ENCODE peak calls at places on chromosomes 7 and 10, in six cellular contexts. One of them, this sample, is unnamed.
A peak's percentile ranks its signal among the peaks of the same experiment; 100 is the strongest.

GRCh38 chr7:50092579-50093411 is at the start of gene ZPBP:
- DNase-seq in choroid plexus epithelial cell: peak; percentile 55
- DNase-seq in CD8-positive, alpha-beta T cell: peak; percentile 54
- DNase-seq in IMR-90: peak; percentile 4
- DNase-seq in GM20000: peak; percentile 75
- DNase-seq in heart left ventricle: peak; percentile 10
- DNase-seq in this sample: peak; percentile 27

GRCh38 chr7:155643804-155644177 is 670 bp upstream of the RBM33 start:
- DNase-seq in GM20000: no peak
- DNase-seq in choroid plexus epithelial cell: peak; percentile 36
- DNase-seq in heart left ventricle: no peak
- DNase-seq in CD8-positive, alpha-beta T cell: no peak
- DNase-seq in IMR-90: peak; percentile 18
- DNase-seq in this sample: peak; percentile 70

GRCh38 chr7:46742608-46743000 is 821.5 kb upstream of the IGFBP3 start:
- DNase-seq in IMR-90: no peak
- DNase-seq in heart left ventricle: no peak
- DNase-seq in choroid plexus epithelial cell: peak; percentile 58
- DNase-seq in GM20000: no peak
- DNase-seq in CD8-positive, alpha-beta T cell: no peak
- DNase-seq in this sample: no peak

GRCh38 chr7:50807026-50807730 is 24.5 kb upstream of the GRB10 start:
- DNase-seq in GM20000: no peak
- DNase-seq in choroid plexus epithelial cell: peak; percentile 60
- DNase-seq in heart left ventricle: no peak
- DNase-seq in IMR-90: no peak
- DNase-seq in CD8-positive, alpha-beta T cell: no peak
- DNase-seq in this sample: no peak

GRCh38 chr10:36880898-36881297 is 244.5 kb upstream of the ANKRD30A start:
- DNase-seq in IMR-90: peak; percentile 56
- DNase-seq in choroid plexus epithelial cell: peak; percentile 75
- DNase-seq in GM20000: no peak
- DNase-seq in CD8-positive, alpha-beta T cell: no peak
- DNase-seq in heart left ventricle: no peak
- DNase-seq in this sample: no peak

GRCh38 chr7:5421626-5422323 is 1.9 kb downstream of the TNRC18 start:
- DNase-seq in CD8-positive, alpha-beta T cell: no peak
- DNase-seq in IMR-90: peak; percentile 82
- DNase-seq in GM20000: peak; percentile 59
- DNase-seq in choroid plexus epithelial cell: peak; percentile 81
- DNase-seq in heart left ventricle: peak; percentile 73
- DNase-seq in this sample: peak; percentile 33

GRCh38 chr7:80206763-80207162 is 72.1 kb downstream of the GNAI1 start:
- DNase-seq in choroid plexus epithelial cell: no peak
- DNase-seq in CD8-positive, alpha-beta T cell: no peak
- DNase-seq in GM20000: no peak
- DNase-seq in heart left ventricle: no peak
- DNase-seq in IMR-90: no peak
- DNase-seq in this sample: no peak

GRCh38 chr10:122331615-122332446 is 42.7 kb upstream of the PLEKHA1 start:
- DNase-seq in IMR-90: no peak
- DNase-seq in CD8-positive, alpha-beta T cell: no peak
- DNase-seq in heart left ventricle: no peak
- DNase-seq in choroid plexus epithelial cell: no peak
- DNase-seq in GM20000: no peak
- DNase-seq in this sample: no peak

GRCh38 chr7:29394321-29394720 is 169.3 kb upstream of the PRR15 start:
- DNase-seq in heart left ventricle: no peak
- DNase-seq in GM20000: no peak
- DNase-seq in choroid plexus epithelial cell: no peak
- DNase-seq in CD8-positive, alpha-beta T cell: no peak
- DNase-seq in IMR-90: no peak
- DNase-seq in this sample: no peak

GRCh38 chr10:69800109-69800508 is 1.6 kb upstream of the COL13A1 start:
- DNase-seq in IMR-90: peak; percentile 75
- DNase-seq in choroid plexus epithelial cell: peak; percentile 81
- DNase-seq in GM20000: peak; percentile 57
- DNase-seq in CD8-positive, alpha-beta T cell: no peak
- DNase-seq in heart left ventricle: peak; percentile 44
- DNase-seq in this sample: peak; percentile 70
- TF ChIP-seq CTCF in IMR-90: peak; percentile 86
- TF ChIP-seq CTCF in choroid plexus epithelial cell: peak; percentile 93
- TF ChIP-seq CTCF in GM20000: peak; percentile 35
- TF ChIP-seq CTCF in CD8-positive, alpha-beta T cell: no peak
- TF ChIP-seq CTCF in heart left ventricle: peak; percentile 60
- TF ChIP-seq CTCF in this sample: peak; percentile 64

DNA sequence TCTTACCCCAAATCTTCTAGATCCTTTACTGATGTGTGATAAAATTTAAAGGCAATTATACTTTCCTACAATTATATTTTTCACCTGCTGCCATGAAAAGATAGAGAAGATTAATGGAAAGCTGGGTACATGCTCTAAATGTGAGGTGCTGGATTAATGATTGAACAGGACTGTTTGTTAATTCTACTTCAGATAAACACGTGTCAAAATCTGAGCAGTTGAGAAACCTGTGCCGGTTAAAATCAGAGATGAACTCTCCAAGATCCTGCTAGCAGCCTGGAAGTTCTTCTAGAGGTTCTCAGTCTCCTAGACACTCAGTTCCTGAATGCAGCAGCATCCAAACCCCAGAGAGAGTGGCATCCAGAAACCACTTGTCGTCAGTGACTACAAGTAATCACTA is 69.2 kb downstream of the INHBA start:
- DNase-seq in heart left ventricle: no peak
- DNase-seq in GM20000: no peak
- DNase-seq in IMR-90: no peak
- DNase-seq in CD8-positive, alpha-beta T cell: no peak
- DNase-seq in choroid plexus epithelial cell: no peak
- DNase-seq in this sample: no peak
- TF ChIP-seq CTCF in heart left ventricle: no peak
- TF ChIP-seq CTCF in GM20000: no peak
- TF ChIP-seq CTCF in IMR-90: no peak
- TF ChIP-seq CTCF in CD8-positive, alpha-beta T cell: no peak
- TF ChIP-seq CTCF in choroid plexus epithelial cell: no peak
- TF ChIP-seq CTCF in this sample: no peak

GRCh38 chr10:89643812-89644690 is 991 bp downstream of the PANK1 start:
- DNase-seq in GM20000: peak; percentile 94
- DNase-seq in CD8-positive, alpha-beta T cell: peak; percentile 49
- DNase-seq in choroid plexus epithelial cell: peak; percentile 98
- DNase-seq in IMR-90: peak; percentile 96
- DNase-seq in heart left ventricle: peak; percentile 83
- DNase-seq in this sample: peak; percentile 73
- TF ChIP-seq CTCF in GM20000: no peak
- TF ChIP-seq CTCF in CD8-positive, alpha-beta T cell: no peak
- TF ChIP-seq CTCF in choroid plexus epithelial cell: no peak
- TF ChIP-seq CTCF in IMR-90: no peak
- TF ChIP-seq CTCF in heart left ventricle: no peak
- TF ChIP-seq CTCF in this sample: no peak

DNA sequence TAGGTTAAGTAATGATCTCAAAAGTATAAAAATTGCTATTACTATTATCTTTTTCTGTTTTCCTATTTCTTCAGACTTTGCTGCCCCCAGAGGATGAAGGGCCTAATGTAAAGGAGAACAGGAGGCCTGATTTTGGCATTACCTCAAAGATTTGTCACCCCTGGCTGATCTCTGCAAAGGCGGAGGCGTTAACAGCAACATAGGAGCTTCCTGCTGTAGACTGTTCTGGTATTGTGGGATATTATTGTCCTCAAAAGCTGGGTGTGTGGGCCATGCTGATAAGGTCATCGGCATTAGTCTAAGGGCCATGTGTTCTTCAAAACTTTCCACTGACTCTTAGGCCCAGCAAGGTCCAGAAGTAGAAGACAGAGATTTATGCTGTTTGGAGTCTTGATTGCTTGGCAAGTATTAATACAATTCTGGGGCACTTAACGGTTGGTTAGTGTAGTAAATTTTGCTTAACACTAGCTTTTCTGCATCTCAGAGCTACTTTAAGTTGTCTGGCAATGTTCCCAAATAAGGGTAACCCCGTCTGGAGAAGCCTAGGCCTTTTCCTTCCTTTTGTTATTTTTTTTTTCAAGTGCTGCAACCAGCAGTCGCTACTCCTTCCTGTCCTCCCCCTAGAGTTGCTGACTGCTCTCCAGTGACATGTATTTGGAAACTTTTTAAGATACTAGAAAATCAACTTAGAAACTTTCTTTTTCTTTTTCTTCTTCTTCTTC is 14.0 kb upstream of the ENTPD1 start:
- DNase-seq in IMR-90: peak; percentile 35
- DNase-seq in CD8-positive, alpha-beta T cell: no peak
- DNase-seq in choroid plexus epithelial cell: peak; percentile 91
- DNase-seq in GM20000: peak; percentile 55
- DNase-seq in heart left ventricle: peak; percentile 73
- DNase-seq in this sample: no peak
- TF ChIP-seq CTCF in IMR-90: peak; percentile 12
- TF ChIP-seq CTCF in CD8-positive, alpha-beta T cell: no peak
- TF ChIP-seq CTCF in choroid plexus epithelial cell: peak; percentile 59
- TF ChIP-seq CTCF in GM20000: no peak
- TF ChIP-seq CTCF in heart left ventricle: peak; percentile 8
- TF ChIP-seq CTCF in this sample: no peak

GRCh38 chr7:96596120-96596826 is 113.4 kb downstream of the SEM1 start:
- DNase-seq in CD8-positive, alpha-beta T cell: no peak
- DNase-seq in IMR-90: no peak
- DNase-seq in choroid plexus epithelial cell: peak; percentile 11
- DNase-seq in GM20000: no peak
- DNase-seq in heart left ventricle: no peak
- DNase-seq in this sample: no peak
- TF ChIP-seq CTCF in CD8-positive, alpha-beta T cell: no peak
- TF ChIP-seq CTCF in IMR-90: no peak
- TF ChIP-seq CTCF in choroid plexus epithelial cell: peak; percentile 9
- TF ChIP-seq CTCF in GM20000: no peak
- TF ChIP-seq CTCF in heart left ventricle: no peak
- TF ChIP-seq CTCF in this sample: no peak

DNA sequence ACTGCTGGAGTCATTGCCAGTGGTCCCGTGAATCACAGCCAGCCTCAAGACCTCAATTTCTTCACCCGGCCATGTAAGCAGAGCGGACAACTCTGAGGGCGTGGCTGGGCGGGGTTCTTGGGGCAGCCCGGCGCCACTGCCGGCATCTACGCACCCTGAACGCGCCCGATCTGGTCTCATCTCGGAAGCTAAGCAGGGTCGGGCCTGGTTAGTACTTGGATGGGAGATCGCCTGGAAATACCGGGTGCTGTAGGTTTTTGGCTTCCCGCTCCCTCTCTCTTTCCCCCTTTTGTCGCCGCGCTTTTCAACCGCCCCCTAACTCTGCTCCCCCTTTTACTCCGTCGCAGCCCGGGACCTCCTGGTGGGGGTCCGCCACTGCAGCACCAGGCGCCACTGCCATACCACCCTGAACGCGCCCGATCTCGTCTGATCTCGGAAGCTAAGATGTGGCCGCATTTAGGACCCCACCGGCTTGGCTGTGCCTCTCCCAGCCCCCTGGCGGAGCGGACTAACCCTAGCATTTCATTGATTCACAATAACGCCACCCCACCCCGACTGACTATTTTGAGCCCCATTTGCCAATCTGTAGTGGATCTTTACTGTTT is 25.3 kb downstream of the GARIN1A start:
- DNase-seq in GM20000: peak; percentile 73
- DNase-seq in CD8-positive, alpha-beta T cell: peak; percentile 48
- DNase-seq in choroid plexus epithelial cell: peak; percentile 69
- DNase-seq in IMR-90: peak; percentile 44
- DNase-seq in heart left ventricle: no peak
- DNase-seq in this sample: peak; percentile 66
- TF ChIP-seq CTCF in GM20000: no peak
- TF ChIP-seq CTCF in CD8-positive, alpha-beta T cell: no peak
- TF ChIP-seq CTCF in choroid plexus epithelial cell: peak; percentile 55
- TF ChIP-seq CTCF in IMR-90: peak; percentile 28
- TF ChIP-seq CTCF in heart left ventricle: no peak
- TF ChIP-seq CTCF in this sample: no peak

DNA sequence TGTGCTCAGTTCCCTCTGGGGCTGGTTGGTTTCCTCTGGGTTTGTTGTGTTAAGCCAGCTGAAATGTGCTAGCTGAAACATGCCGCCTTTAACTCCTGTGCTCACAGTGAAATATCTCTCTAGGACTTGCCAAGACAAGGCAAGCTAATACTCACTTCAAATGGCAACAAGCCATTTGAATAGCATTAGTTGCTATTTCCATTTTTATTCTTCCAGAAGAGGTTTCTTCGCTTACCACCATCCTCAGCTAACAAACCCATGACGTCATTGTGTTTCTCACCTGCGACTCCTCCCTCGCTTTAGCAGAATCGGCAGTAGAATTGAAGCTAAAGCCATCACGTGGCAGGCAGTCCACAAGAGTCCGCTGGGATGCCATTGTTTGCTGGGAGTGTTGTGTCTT is 61.3 kb downstream of the ZNF22 start:
- DNase-seq in choroid plexus epithelial cell: no peak
- DNase-seq in GM20000: no peak
- DNase-seq in heart left ventricle: no peak
- DNase-seq in CD8-positive, alpha-beta T cell: no peak
- DNase-seq in IMR-90: no peak
- DNase-seq in this sample: no peak
- TF ChIP-seq CTCF in choroid plexus epithelial cell: no peak
- TF ChIP-seq CTCF in GM20000: no peak
- TF ChIP-seq CTCF in heart left ventricle: no peak
- TF ChIP-seq CTCF in CD8-positive, alpha-beta T cell: no peak
- TF ChIP-seq CTCF in IMR-90: no peak
- TF ChIP-seq CTCF in this sample: no peak

GRCh38 chr7:91424372-91424771 is 160.1 kb downstream of the FZD1 start:
- DNase-seq in GM20000: no peak
- DNase-seq in IMR-90: no peak
- DNase-seq in heart left ventricle: no peak
- DNase-seq in choroid plexus epithelial cell: no peak
- DNase-seq in CD8-positive, alpha-beta T cell: no peak
- DNase-seq in this sample: peak; percentile 1
- TF ChIP-seq CTCF in GM20000: no peak
- TF ChIP-seq CTCF in IMR-90: no peak
- TF ChIP-seq CTCF in heart left ventricle: no peak
- TF ChIP-seq CTCF in choroid plexus epithelial cell: peak; percentile 17
- TF ChIP-seq CTCF in CD8-positive, alpha-beta T cell: no peak
- TF ChIP-seq CTCF in this sample: no peak